ENCODE peak calls at places on chromosome 11, in four cellular contexts. I is fibroblast of mammary gland; F is stimulated activated CD4-positive, alpha-beta T cell treated with anti-CD3 and anti-CD28 coated beads, Interleukin-12 subunit alpha, Interleukin-12 subunit beta, amount 100 ng/mL, for 24 hours; H is T-cell. X is an unnamed sample.

GRCh38 chr11:28521075-28521474 is 412.9 kb downstream of the METTL15 start:
- DNase-seq in I (peak), H (no peak), F (no peak), X (no peak)

GRCh38 chr11:108838102-108838803 is 173.4 kb downstream of the DDX10 start:
- DNase-seq in I (no peak), H (no peak), F (no peak), X (no peak)

GRCh38 chr11:69295079-69295994 is 1.4 kb downstream of the MYEOV start:
- DNase-seq in H (no peak), I (no peak), F (no peak), X (no peak)

GRCh38 chr11:12213920-12214319 is 103.5 kb downstream of the MICAL2 start:
- DNase-seq in F (no peak), H (no peak), I (peak), X (no peak)

GRCh38 chr11:68632802-68633201 is 51.5 kb upstream of the GAL start:
- DNase-seq in I (peak), F (no peak), H (peak), X (peak)

GRCh38 chr11:2741006-2741376 is 41.2 kb upstream of the KCNQ1OT1 start:
- DNase-seq in I (no peak), F (no peak), H (no peak), X (no peak)

GRCh38 chr11:101553891-101554292 is 29.9 kb downstream of the TRPC6 start:
- DNase-seq in H (no peak), F (no peak), I (no peak), X (no peak)

GRCh38 chr11:121334973-121335711 is 42.6 kb downstream of the SC5D start:
- DNase-seq in H (no peak), F (no peak), I (no peak), X (no peak)

GRCh38 chr11:69138265-69138664 is 17.5 kb upstream of the SMIM38 start:
- DNase-seq in F (no peak), H (no peak), I (peak), X (no peak)

GRCh38 chr11:6249822-6250555 is 9.6 kb upstream of the CCKBR start:
- DNase-seq in F (no peak), I (peak), H (no peak), X (peak)

GRCh38 chr11:128472128-128473110 is 114.9 kb downstream of the ETS1 start:
- DNase-seq in H (no peak), F (no peak), I (peak), X (no peak)

GRCh38 chr11:61111786-61112517 is 9.7 kb downstream of the CD5 start:
- DNase-seq in F (peak), I (no peak), H (peak), X (no peak)